ENCODE peak calls at places on chromosomes 7 and 10, in six cellular contexts. One of them, this sample, is unnamed.

GRCh38 chr7:30667172-30667571 is 15.1 kb downstream of the CRHR2 start:
- DNase-seq in sigmoid colon: no peak
- DNase-seq in transverse colon: no peak
- DNase-seq in stomach: no peak
- DNase-seq in SK-N-MC: no peak
- DNase-seq in spleen: no peak
- DNase-seq in this sample: no peak

GRCh38 chr7:76011437-76011836 is 17.0 kb upstream of the TMEM120A start:
- DNase-seq in sigmoid colon: peak; percentile 79
- DNase-seq in transverse colon: no peak
- DNase-seq in stomach: no peak
- DNase-seq in SK-N-MC: no peak
- DNase-seq in spleen: no peak
- DNase-seq in this sample: no peak

GRCh38 chr7:29285861-29286260 is 91.3 kb downstream of the CHN2 start:
- DNase-seq in sigmoid colon: no peak
- DNase-seq in transverse colon: no peak
- DNase-seq in stomach: no peak
- DNase-seq in SK-N-MC: no peak
- DNase-seq in spleen: no peak
- DNase-seq in this sample: no peak

GRCh38 chr10:131076341-131076740 is 235.2 kb downstream of the TCERG1L start:
- DNase-seq in sigmoid colon: peak; percentile 56
- DNase-seq in transverse colon: no peak
- DNase-seq in stomach: no peak
- DNase-seq in SK-N-MC: no peak
- DNase-seq in spleen: no peak
- DNase-seq in this sample: no peak

GRCh38 chr10:69458426-69459100 is 7.3 kb downstream of the TSPAN15 start:
- DNase-seq in sigmoid colon: peak; percentile 71
- DNase-seq in transverse colon: peak; percentile 88
- DNase-seq in stomach: peak; percentile 87
- DNase-seq in SK-N-MC: no peak
- DNase-seq in spleen: peak; percentile 67
- DNase-seq in this sample: no peak

GRCh38 chr10:131099028-131099427 is 212.5 kb downstream of the TCERG1L start:
- DNase-seq in sigmoid colon: no peak
- DNase-seq in transverse colon: no peak
- DNase-seq in stomach: no peak
- DNase-seq in SK-N-MC: no peak
- DNase-seq in spleen: no peak
- DNase-seq in this sample: peak; percentile 72

GRCh38 chr7:25579688-25580075 is 351.4 kb upstream of the NPVF start:
- DNase-seq in sigmoid colon: no peak
- DNase-seq in transverse colon: no peak
- DNase-seq in stomach: no peak
- DNase-seq in SK-N-MC: no peak
- DNase-seq in spleen: no peak
- DNase-seq in this sample: no peak

GRCh38 chr10:33643042-33643441 is 308.6 kb upstream of the NRP1 start:
- DNase-seq in sigmoid colon: no peak
- DNase-seq in transverse colon: no peak
- DNase-seq in stomach: no peak
- DNase-seq in SK-N-MC: no peak
- DNase-seq in spleen: no peak
- DNase-seq in this sample: no peak

GRCh38 chr7:1738956-1739355 is 68.9 kb downstream of the ELFN1 start:
- DNase-seq in sigmoid colon: no peak
- DNase-seq in transverse colon: no peak
- DNase-seq in stomach: no peak
- DNase-seq in SK-N-MC: no peak
- DNase-seq in spleen: no peak
- DNase-seq in this sample: no peak

GRCh38 chr7:131111792-131112191 is 215.9 kb upstream of the MKLN1 start:
- DNase-seq in sigmoid colon: no peak
- DNase-seq in transverse colon: no peak
- DNase-seq in stomach: no peak
- DNase-seq in SK-N-MC: no peak
- DNase-seq in spleen: no peak
- DNase-seq in this sample: no peak

GRCh38 chr10:79981673-79982485 is 33.0 kb upstream of the SFTPD start:
- DNase-seq in sigmoid colon: peak; percentile 73
- DNase-seq in transverse colon: peak; percentile 52
- DNase-seq in stomach: peak; percentile 72
- DNase-seq in SK-N-MC: no peak
- DNase-seq in spleen: no peak
- DNase-seq in this sample: peak; percentile 92

GRCh38 chr10:35359056-35359455 is 22.7 kb downstream of the CCNY start:
- DNase-seq in sigmoid colon: no peak
- DNase-seq in transverse colon: no peak
- DNase-seq in stomach: no peak
- DNase-seq in SK-N-MC: no peak
- DNase-seq in spleen: no peak
- DNase-seq in this sample: no peak

GRCh38 chr7:412731-413356 is 106.8 kb downstream of the PDGFA start:
- DNase-seq in sigmoid colon: no peak
- DNase-seq in transverse colon: no peak
- DNase-seq in stomach: no peak
- DNase-seq in SK-N-MC: no peak
- DNase-seq in spleen: peak; percentile 35
- DNase-seq in this sample: peak; percentile 56
- H3K9me3 ChIP-seq in sigmoid colon: peaks cover 7% of the 10 kb centered on the region
- H3K9me3 ChIP-seq in transverse colon: no peaks in the 10 kb centered on the region
- H3K9me3 ChIP-seq in stomach: no peaks in the 10 kb centered on the region
- H3K9me3 ChIP-seq in SK-N-MC: no peaks in the 10 kb centered on the region
- H3K9me3 ChIP-seq in spleen: peaks cover 12% of the 10 kb centered on the region
- H3K9me3 ChIP-seq in this sample: peaks cover 11% of the 10 kb centered on the region

DNA sequence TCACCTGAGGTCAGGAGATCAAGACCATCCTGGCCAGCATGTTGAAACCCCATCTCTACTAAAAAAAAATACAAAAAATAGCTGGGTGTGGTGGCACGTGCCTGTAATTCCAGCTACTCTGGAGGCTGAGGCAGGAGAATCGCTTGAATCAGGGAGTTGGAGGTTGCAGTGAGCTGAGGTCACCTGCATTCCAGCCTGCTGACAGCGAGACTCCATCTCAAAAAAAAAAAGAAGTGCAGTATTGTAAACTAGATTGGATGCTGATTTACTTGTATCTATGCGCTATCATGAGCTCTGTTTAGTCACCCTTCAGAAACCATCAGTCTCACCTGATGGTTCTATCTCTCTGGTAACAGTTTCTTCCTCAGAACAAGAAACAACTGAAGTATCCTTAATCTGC is 13.8 kb downstream of the ZSCAN21 start:
- DNase-seq in sigmoid colon: no peak
- DNase-seq in transverse colon: no peak
- DNase-seq in stomach: no peak
- DNase-seq in SK-N-MC: no peak
- DNase-seq in spleen: no peak
- DNase-seq in this sample: no peak
- TF ChIP-seq POLR2AphosphoS5 in sigmoid colon: no peak
- TF ChIP-seq POLR2AphosphoS5 in transverse colon: no peak
- TF ChIP-seq POLR2AphosphoS5 in stomach: no peak
- TF ChIP-seq POLR2AphosphoS5 in SK-N-MC: no peak
- TF ChIP-seq POLR2AphosphoS5 in spleen: no peak
- TF ChIP-seq POLR2AphosphoS5 in this sample: no peak

GRCh38 chr7:99086532-99086931 is 57.4 kb downstream of the SMURF1 start:
- DNase-seq in sigmoid colon: no peak
- DNase-seq in transverse colon: no peak
- DNase-seq in stomach: no peak
- DNase-seq in SK-N-MC: no peak
- DNase-seq in spleen: no peak
- DNase-seq in this sample: no peak

GRCh38 chr7:99080679-99081078 is 63.2 kb downstream of the SMURF1 start:
- DNase-seq in sigmoid colon: no peak
- DNase-seq in transverse colon: no peak
- DNase-seq in stomach: no peak
- DNase-seq in SK-N-MC: no peak
- DNase-seq in spleen: no peak
- DNase-seq in this sample: no peak

GRCh38 chr7:99081209-99081608 is 62.7 kb downstream of the SMURF1 start:
- DNase-seq in sigmoid colon: no peak
- DNase-seq in transverse colon: no peak
- DNase-seq in stomach: no peak
- DNase-seq in SK-N-MC: no peak
- DNase-seq in spleen: no peak
- DNase-seq in this sample: no peak

GRCh38 chr7:99083068-99083651 is 60.7 kb downstream of the SMURF1 start:
- DNase-seq in sigmoid colon: no peak
- DNase-seq in transverse colon: no peak
- DNase-seq in stomach: no peak
- DNase-seq in SK-N-MC: peak; percentile 83
- DNase-seq in spleen: no peak
- DNase-seq in this sample: no peak

DNA sequence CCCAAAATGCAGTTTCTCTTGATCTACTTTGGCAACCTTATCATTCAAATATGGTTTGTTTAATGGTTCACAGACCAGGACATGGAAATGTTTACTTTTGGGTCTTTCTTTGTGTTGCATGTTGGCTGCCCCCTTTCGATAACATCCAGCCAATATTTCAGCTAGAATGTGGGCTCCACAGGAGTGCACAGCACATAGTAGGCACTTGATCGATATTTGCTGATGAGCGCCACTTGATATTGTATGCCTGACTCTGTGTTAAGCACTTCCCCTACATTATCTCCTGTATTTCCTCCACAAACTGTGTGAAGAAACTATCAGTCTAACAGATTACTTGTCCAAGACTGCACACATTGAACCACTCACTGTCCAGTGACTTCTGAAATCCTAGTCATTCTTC is 60.2 kb downstream of the SMURF1 start:
- DNase-seq in sigmoid colon: no peak
- DNase-seq in transverse colon: no peak
- DNase-seq in stomach: no peak
- DNase-seq in SK-N-MC: no peak
- DNase-seq in spleen: no peak
- DNase-seq in this sample: no peak
- H3K27ac ChIP-seq in sigmoid colon: no peak overlapping the region
- H3K27ac ChIP-seq in transverse colon: no peak overlapping the region
- H3K27ac ChIP-seq in stomach: peak overlapping the region; percentile 52
- H3K27ac ChIP-seq in SK-N-MC: peak overlapping the region; percentile 94
- H3K27ac ChIP-seq in spleen: no peak overlapping the region
- H3K27ac ChIP-seq in this sample: no peak overlapping the region

GRCh38 chr10:101623528-101623927 is 35.4 kb downstream of the DPCD start:
- DNase-seq in sigmoid colon: no peak
- DNase-seq in transverse colon: no peak
- DNase-seq in stomach: no peak
- DNase-seq in SK-N-MC: no peak
- DNase-seq in spleen: no peak
- DNase-seq in this sample: no peak
- H3K9me3 ChIP-seq in sigmoid colon: no peaks in the 10 kb centered on the region
- H3K9me3 ChIP-seq in transverse colon: no peaks in the 10 kb centered on the region
- H3K9me3 ChIP-seq in stomach: no peaks in the 10 kb centered on the region
- H3K9me3 ChIP-seq in SK-N-MC: no peaks in the 10 kb centered on the region
- H3K9me3 ChIP-seq in spleen: no peaks in the 10 kb centered on the region
- H3K9me3 ChIP-seq in this sample: no peaks in the 10 kb centered on the region

GRCh38 chr10:110504111-110504735 is 6.5 kb downstream of the DUSP5 start:
- DNase-seq in sigmoid colon: peak; percentile 75
- DNase-seq in transverse colon: peak; percentile 55
- DNase-seq in stomach: peak; percentile 41
- DNase-seq in SK-N-MC: no peak
- DNase-seq in spleen: no peak
- DNase-seq in this sample: no peak
- TF ChIP-seq POLR2AphosphoS5 in sigmoid colon: peak; percentile 51
- TF ChIP-seq POLR2AphosphoS5 in transverse colon: peak; percentile 55
- TF ChIP-seq POLR2AphosphoS5 in stomach: no peak
- TF ChIP-seq POLR2AphosphoS5 in SK-N-MC: no peak
- TF ChIP-seq POLR2AphosphoS5 in spleen: no peak
- TF ChIP-seq POLR2AphosphoS5 in this sample: peak; percentile 66

GRCh38 chr10:132232981-132233380 is 46.2 kb downstream of the DPYSL4 start:
- DNase-seq in sigmoid colon: no peak
- DNase-seq in transverse colon: no peak
- DNase-seq in stomach: no peak
- DNase-seq in SK-N-MC: no peak
- DNase-seq in spleen: no peak
- DNase-seq in this sample: peak; percentile 16
- H3K27ac ChIP-seq in sigmoid colon: no peak overlapping the region
- H3K27ac ChIP-seq in transverse colon: no peak overlapping the region
- H3K27ac ChIP-seq in stomach: no peak overlapping the region
- H3K27ac ChIP-seq in SK-N-MC: no peak overlapping the region
- H3K27ac ChIP-seq in spleen: no peak overlapping the region
- H3K27ac ChIP-seq in this sample: no peak overlapping the region

GRCh38 chr7:100072462-100072861 is 9.1 kb downstream of the ZNF3 start:
- DNase-seq in sigmoid colon: peak; percentile 30
- DNase-seq in transverse colon: no peak
- DNase-seq in stomach: no peak
- DNase-seq in SK-N-MC: no peak
- DNase-seq in spleen: no peak
- DNase-seq in this sample: no peak
- H3K9me3 ChIP-seq in sigmoid colon: peaks cover 15% of the 10 kb centered on the region
- H3K9me3 ChIP-seq in transverse colon: peaks cover 22% of the 10 kb centered on the region
- H3K9me3 ChIP-seq in stomach: peaks cover 14% of the 10 kb centered on the region
- H3K9me3 ChIP-seq in SK-N-MC: peaks cover 63% of the 10 kb centered on the region
- H3K9me3 ChIP-seq in spleen: peaks cover 41% of the 10 kb centered on the region
- H3K9me3 ChIP-seq in this sample: peaks cover 28% of the 10 kb centered on the region

DNA sequence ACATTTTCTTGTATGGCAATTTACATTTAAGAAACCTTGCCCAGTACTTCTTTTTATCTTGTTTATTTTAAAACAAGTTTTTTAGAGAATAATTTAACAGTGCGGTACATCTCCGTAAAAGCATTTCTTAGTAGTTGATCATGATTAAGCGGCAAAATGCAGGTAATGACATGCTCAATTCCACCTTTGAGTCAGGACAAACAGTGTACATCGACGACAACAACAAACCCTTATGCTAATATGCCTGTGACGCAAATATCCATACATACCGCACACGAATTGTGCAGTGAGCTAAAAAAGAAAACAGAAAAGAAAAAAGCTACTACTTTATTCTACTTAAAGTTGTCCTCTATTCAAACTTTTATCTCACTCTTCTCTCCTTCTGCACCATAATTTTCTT is 1.9 kb downstream of the MAGI2 start:
- DNase-seq in sigmoid colon: no peak
- DNase-seq in transverse colon: no peak
- DNase-seq in stomach: no peak
- DNase-seq in SK-N-MC: no peak
- DNase-seq in spleen: no peak
- DNase-seq in this sample: no peak
- TF ChIP-seq POLR2AphosphoS5 in sigmoid colon: no peak
- TF ChIP-seq POLR2AphosphoS5 in transverse colon: no peak
- TF ChIP-seq POLR2AphosphoS5 in stomach: no peak
- TF ChIP-seq POLR2AphosphoS5 in SK-N-MC: no peak
- TF ChIP-seq POLR2AphosphoS5 in spleen: no peak
- TF ChIP-seq POLR2AphosphoS5 in this sample: no peak